ENCODE peak calls at places on chromosome 21, in ten cellular contexts. Q is iPS-NIHi11; Y is M059J; V is stimulated activated naive CD8-positive, alpha-beta T cell treated with anti-CD3 and anti-CD28 coated beads, Interleukin-15, amount 100 ng/mL, for 72 hours; O is CD8-positive, alpha-beta T cell; J is iPS DF 19.7; R is esophagus muscularis mucosa; F is B cell; B is H54; P is amniotic epithelial cell. Z is an unnamed sample.

GRCh38 chr21:39387461-39388037 is 38.7 kb upstream of the HMGN1 start:
- DNase-seq in Q (peak), Y (peak), V (peak), O (peak), J (peak), R (peak), F (peak), B (peak), P (peak), Z (peak)

GRCh38 chr21:22374218-22374969 is 1376.2 kb downstream of the NCAM2 start:
- DNase-seq in Q (no peak), Y (no peak), V (no peak), O (no peak), J (no peak), R (no peak), F (no peak), B (no peak), P (no peak), Z (no peak)

GRCh38 chr21:45800339-45801080 is 157.0 kb downstream of the PCBP3 start:
- DNase-seq in Q (no peak), Y (no peak), V (no peak), O (no peak), J (no peak), R (peak), F (no peak), B (no peak), P (no peak), Z (no peak)

GRCh38 chr21:22575165-22575584 is 1577.0 kb downstream of the NCAM2 start:
- DNase-seq in Q (peak), Y (peak), V (no peak), O (no peak), J (no peak), R (no peak), F (no peak), B (peak), P (no peak), Z (no peak)

GRCh38 chr21:33265664-33266049 is 510 bp upstream of the IL10RB start:
- DNase-seq in Q (no peak), Y (peak), V (no peak), O (no peak), J (no peak), R (no peak), F (peak), B (no peak), P (peak), Z (no peak)

GRCh38 chr21:39676054-39676771 is 63.5 kb downstream of the B3GALT5 start:
- DNase-seq in Q (peak), Y (peak), V (no peak), O (no peak), J (no peak), R (no peak), F (no peak), B (no peak), P (peak), Z (peak)

GRCh38 chr21:38802050-38803026 is 3.4 kb upstream of the ETS2 start:
- DNase-seq in Q (no peak), Y (no peak), V (no peak), O (no peak), J (no peak), R (no peak), F (no peak), B (no peak), P (no peak), Z (no peak)

GRCh38 chr21:45612096-45613019 is 31.2 kb upstream of the PCBP3 start:
- DNase-seq in Q (no peak), Y (peak), V (no peak), O (no peak), J (no peak), R (no peak), F (no peak), B (peak), P (no peak), Z (no peak)

GRCh38 chr21:15249285-15249993 is 184.6 kb upstream of the NRIP1 start:
- DNase-seq in Q (no peak), Y (no peak), V (no peak), O (no peak), J (no peak), R (no peak), F (no peak), B (no peak), P (no peak), Z (no peak)

GRCh38 chr21:41953249-41953830 is 478 bp downstream of the C2CD2 start:
- DNase-seq in Q (peak), Y (peak), V (peak), O (no peak), J (no peak), R (no peak), F (peak), B (no peak), P (no peak), Z (peak)

GRCh38 chr21:39009587-39010225 is 173.5 kb downstream of the PSMG1 start:
- DNase-seq in Q (no peak), Y (no peak), V (no peak), O (no peak), J (no peak), R (no peak), F (no peak), B (no peak), P (no peak), Z (no peak)

GRCh38 chr21:38120984-38121855 is 135.6 kb upstream of the KCNJ15 start:
- DNase-seq in Q (no peak), Y (no peak), V (no peak), O (no peak), J (no peak), R (no peak), F (no peak), B (no peak), P (no peak), Z (no peak)

GRCh38 chr21:27954806-27955205 is 987.9 kb upstream of the ADAMTS5 start:
- DNase-seq in Q (no peak), Y (peak), V (no peak), O (no peak), J (no peak), R (no peak), F (no peak), B (no peak), P (peak), Z (no peak)

GRCh38 chr21:41827951-41828883 is 50.9 kb downstream of the PRDM15 start:
- DNase-seq in Q (peak), Y (peak), V (no peak), O (no peak), J (no peak), R (no peak), F (no peak), B (no peak), P (no peak), Z (no peak)

GRCh38 chr21:35127851-35128250 is 78.7 kb upstream of the RUNX1 start:
- DNase-seq in Q (no peak), Y (peak), V (no peak), O (no peak), J (no peak), R (no peak), F (no peak), B (no peak), P (no peak), Z (no peak)